ENCODE peak calls at places on chromosome 18, in six cellular contexts. M, A, U, B, T and W are unnamed samples.

GRCh38 chr18:42268186-42268725 is 313.2 kb downstream of the PIK3C3 start:
- DNase-seq in B (no peak), A (no peak), U (no peak), T (no peak), M (no peak), W (no peak)

GRCh38 chr18:43563780-43564179 is 286.5 kb upstream of the SYT4 start:
- DNase-seq in U (peak), B (peak), T (no peak), M (no peak), A (peak), W (peak)

GRCh38 chr18:63439334-63439733 is 17.1 kb upstream of the VPS4B start:
- DNase-seq in U (peak), A (peak), M (peak), B (peak), T (no peak), W (peak)

GRCh38 chr18:49243391-49243790 is 217.1 kb downstream of the DYM start:
- DNase-seq in A (no peak), U (no peak), B (no peak), M (no peak), T (no peak), W (peak)

GRCh38 chr18:286515-287310 is 18.9 kb upstream of the THOC1 start:
- DNase-seq in M (no peak), U (peak), T (no peak), B (peak), A (no peak), W (peak)

GRCh38 chr18:45590546-45590945 is 24.7 kb upstream of the SLC14A2 start:
- DNase-seq in T (no peak), B (no peak), M (no peak), U (no peak), A (no peak), W (no peak)

GRCh38 chr18:49524349-49524748 is 37.3 kb upstream of the C18orf32 start:
- DNase-seq in M (no peak), A (no peak), T (no peak), B (no peak), U (no peak), W (no peak)

GRCh38 chr18:25282282-25282681 is 69.7 kb downstream of the ZNF521 start:
- DNase-seq in B (no peak), M (no peak), T (peak), U (no peak), A (no peak), W (no peak)

GRCh38 chr18:10259934-10260333 is 194.5 kb upstream of the APCDD1 start:
- DNase-seq in M (no peak), B (peak), U (no peak), A (no peak), T (no peak), W (no peak)

GRCh38 chr18:23281626-23282436 is 146.5 kb downstream of the CABLES1 start:
- DNase-seq in U (no peak), A (no peak), M (no peak), B (peak), T (peak), W (peak)

GRCh38 chr18:59954746-59955145 is 55.0 kb downstream of the PMAIP1 start:
- DNase-seq in B (peak), T (no peak), A (no peak), M (no peak), U (no peak), W (peak)

GRCh38 chr18:62736077-62736476 is 20.7 kb downstream of the PHLPP1 start:
- DNase-seq in B (no peak), M (no peak), T (no peak), A (no peak), U (no peak), W (no peak)

GRCh38 chr18:69943021-69943420 is 4.7 kb downstream of the CD226 start:
- DNase-seq in M (no peak), T (no peak), A (peak), B (no peak), U (no peak), W (peak)
- TF ChIP-seq CTCF in M (peak), T (no peak), A (peak), B (peak), U (no peak), W (peak)

DNA sequence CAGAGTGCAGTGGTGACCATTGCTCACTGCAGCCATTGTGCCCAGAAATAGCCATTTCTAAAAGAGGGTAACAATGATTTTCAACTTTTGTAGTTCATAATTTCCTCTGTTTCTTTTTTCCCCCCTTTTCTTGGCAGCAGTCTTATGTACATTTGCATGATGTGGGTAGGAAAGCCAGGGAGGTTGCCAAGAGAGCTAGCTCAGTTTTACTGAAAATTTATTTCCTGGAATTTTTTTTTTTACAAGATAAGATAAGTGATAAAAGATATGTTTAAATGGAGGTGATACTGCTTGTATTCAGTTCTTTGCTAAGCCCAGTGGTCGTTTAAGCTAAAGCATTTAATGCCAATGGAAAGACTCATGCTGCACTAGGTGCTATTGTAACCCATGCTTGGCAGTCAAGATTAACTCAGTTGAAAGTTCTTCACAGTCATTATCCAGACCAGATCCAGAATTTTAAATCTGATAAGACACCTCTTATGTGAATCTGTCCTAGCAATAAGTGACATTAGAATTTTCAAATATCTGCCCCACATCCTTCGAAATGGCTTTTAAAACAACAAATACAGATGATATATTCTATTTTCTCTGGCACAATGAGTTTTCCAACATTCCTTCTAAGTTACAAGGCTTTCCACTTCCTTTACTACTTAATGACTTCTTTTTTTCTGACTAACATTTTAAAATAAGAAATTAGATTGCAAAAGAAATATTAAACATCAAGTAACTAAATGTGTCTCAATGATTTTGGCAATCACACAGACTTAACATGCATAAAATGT is 4.4 kb upstream of the ATP8B1 start:
- DNase-seq in M (no peak), U (no peak), B (peak), T (no peak), A (no peak), W (no peak)
- H3K4me3 ChIP-seq in M (no peak), U (no peak), B (no peak), T (no peak), A (no peak), W (no peak)

DNA sequence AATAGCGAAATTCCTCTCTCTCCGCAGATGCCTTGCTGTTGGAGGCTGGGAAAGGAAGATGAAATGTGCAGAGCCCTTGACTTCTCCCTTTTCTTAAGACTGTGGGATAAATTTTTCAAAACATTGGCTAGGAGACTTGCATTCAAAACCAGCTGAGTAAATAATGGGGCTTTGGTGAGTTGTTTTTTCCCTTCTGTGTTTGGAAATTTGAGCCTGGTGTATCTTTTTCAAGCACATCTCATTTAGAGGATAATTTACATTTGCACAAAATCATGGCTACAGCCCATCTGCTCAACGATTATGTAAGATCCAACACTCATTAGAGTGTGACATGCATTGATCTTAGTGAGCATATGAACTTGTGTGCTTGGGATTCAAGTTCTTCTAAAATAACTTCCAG is 112.1 kb upstream of the ATP8B1 start:
- DNase-seq in M (no peak), T (no peak), B (peak), U (no peak), A (no peak), W (peak)
- TF ChIP-seq CTCF in M (no peak), T (no peak), B (no peak), U (no peak), A (no peak), W (no peak)

DNA sequence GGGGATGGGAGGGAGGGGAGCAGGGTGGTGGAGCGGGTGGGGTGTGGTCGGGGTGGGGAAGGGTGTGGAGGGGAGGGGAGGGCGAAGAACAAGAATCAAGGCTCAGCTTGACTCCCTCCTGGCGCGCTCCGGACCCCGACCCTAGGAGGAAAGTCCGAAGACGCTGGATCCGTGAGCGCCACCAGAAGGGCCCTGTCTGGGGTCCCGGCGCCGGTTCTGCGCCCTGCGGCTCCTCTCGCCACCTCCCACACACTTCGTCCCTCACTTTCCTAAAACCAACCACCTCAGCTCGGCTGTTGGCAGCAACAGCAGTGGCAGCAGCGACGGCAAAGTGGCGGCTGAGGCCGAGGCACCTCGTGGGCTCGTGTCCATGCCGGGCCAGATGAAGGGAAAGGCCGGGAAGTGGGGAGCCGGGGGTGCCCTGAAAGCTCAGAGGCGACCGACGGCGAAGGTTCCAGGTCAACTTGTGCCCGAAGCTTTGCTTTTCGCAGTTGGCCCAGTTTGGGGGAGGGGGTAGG is 2.1 kb downstream of the KLHL14 start:
- DNase-seq in U (no peak), T (no peak), B (no peak), M (no peak), A (no peak), W (no peak)
- H3K4me3 ChIP-seq in U (peak), T (peak), B (peak), M (peak), A (no peak), W (no peak)

GRCh38 chr18:76405761-76406356 is 89.2 kb downstream of the ZNF516 start:
- DNase-seq in M (peak), B (no peak), T (no peak), U (peak), A (peak), W (peak)
- TF ChIP-seq CTCF in M (peak), B (peak), T (peak), U (peak), A (peak), W (peak)

GRCh38 chr18:55483472-55483871 is 104.5 kb downstream of the TCF4 start:
- DNase-seq in M (no peak), A (no peak), B (no peak), T (no peak), U (no peak), W (no peak)

GRCh38 chr18:55487997-55488396 is 100.0 kb downstream of the TCF4 start:
- DNase-seq in M (no peak), U (no peak), A (no peak), B (no peak), T (no peak), W (no peak)

GRCh38 chr18:55484773-55485172 is 103.2 kb downstream of the TCF4 start:
- DNase-seq in U (no peak), T (no peak), B (no peak), A (peak), M (no peak), W (no peak)

GRCh38 chr18:55486936-55487335 is 101.1 kb downstream of the TCF4 start:
- DNase-seq in B (no peak), A (no peak), M (no peak), U (no peak), T (no peak), W (no peak)

GRCh38 chr18:55485666-55486065 is 102.3 kb downstream of the TCF4 start:
- DNase-seq in U (no peak), A (no peak), B (peak), T (no peak), M (no peak), W (peak)
- H3K4me3 ChIP-seq in U (no peak), A (no peak), B (no peak), T (no peak), M (no peak), W (no peak)

GRCh38 chr18:8051388-8051787 is 484.3 kb downstream of the PTPRM start:
- DNase-seq in A (no peak), B (peak), U (no peak), M (no peak), T (no peak), W (peak)

GRCh38 chr18:8049147-8049546 is 482.0 kb downstream of the PTPRM start:
- DNase-seq in U (no peak), B (peak), A (no peak), M (no peak), T (no peak), W (peak)

GRCh38 chr18:8052237-8052701 is 485.2 kb downstream of the PTPRM start:
- DNase-seq in M (no peak), U (peak), A (peak), T (no peak), B (peak), W (no peak)

GRCh38 chr18:8046421-8046820 is 479.3 kb downstream of the PTPRM start:
- DNase-seq in B (peak), U (no peak), A (no peak), M (no peak), T (no peak), W (peak)

GRCh38 chr18:8050616-8051314 is 483.6 kb downstream of the PTPRM start:
- DNase-seq in T (no peak), U (no peak), A (no peak), B (no peak), M (no peak), W (no peak)
- TF ChIP-seq CTCF in T (no peak), U (no peak), A (no peak), B (no peak), M (no peak), W (no peak)